ENCODE peak calls at places on chromosomes 11 and 22, in four cellular contexts. K is GM12878, D is HepG2, B is K562. A is an unnamed sample.

GRCh38 chr11:63998558-63999348 is 12.5 kb downstream of the OTUB1 start:
- DNase-seq in K (no peak), D (no peak), B (no peak), A (no peak)

GRCh38 chr11:134854391-134854991 is 442.4 kb upstream of the B3GAT1 start:
- DNase-seq in K (no peak), D (no peak), B (no peak), A (no peak)

GRCh38 chr11:127338380-127339259 is 338.1 kb upstream of the KIRREL3 start:
- DNase-seq in K (no peak), D (no peak), B (no peak), A (no peak)

GRCh38 chr11:62922653-62923371 is 1.6 kb upstream of the CHRM1 start:
- DNase-seq in K (no peak), D (no peak), B (peak), A (no peak)

GRCh38 chr22:30609260-30610185 is 2.5 kb downstream of the TCN2 start:
- DNase-seq in K (peak), D (no peak), B (peak), A (no peak)

GRCh38 chr22:43081968-43082367 is 7.2 kb downstream of the TTLL1 start:
- DNase-seq in K (no peak), D (no peak), B (no peak), A (no peak)

GRCh38 chr22:47192106-47192650 is 429.7 kb downstream of the TBC1D22A start:
- DNase-seq in K (no peak), D (no peak), B (no peak), A (no peak)

GRCh38 chr11:68841718-68842426 is at the start of gene CPT1A:
- DNase-seq in K (no peak), D (no peak), B (peak), A (peak)

GRCh38 chr11:11669447-11669846 is 47.6 kb upstream of the GALNT18 start:
- DNase-seq in K (no peak), D (no peak), B (no peak), A (peak)

GRCh38 chr11:8382436-8383053 is 118.9 kb upstream of the LMO1 start:
- DNase-seq in K (no peak), D (no peak), B (no peak), A (no peak)

GRCh38 chr11:10632483-10632882 is 61.1 kb downstream of the IRAG1 start:
- DNase-seq in K (no peak), D (no peak), B (no peak), A (no peak)

GRCh38 chr11:120601566-120601965 is 90.0 kb downstream of the GRIK4 start:
- DNase-seq in K (no peak), D (no peak), B (no peak), A (no peak)

GRCh38 chr11:77518471-77518870 is 44.6 kb upstream of the PAK1 start:
- DNase-seq in K (no peak), D (no peak), B (no peak), A (no peak)

GRCh38 chr11:12842933-12843636 is 166.0 kb upstream of the RASSF10 start:
- DNase-seq in K (no peak), D (no peak), B (peak), A (peak)

GRCh38 chr11:59158206-59159068 is 13.5 kb upstream of the DTX4 start:
- DNase-seq in K (no peak), D (peak), B (peak), A (peak)

GRCh38 chr11:2899080-2899783 is 13.7 kb upstream of the CDKN1C start:
- DNase-seq in K (no peak), D (no peak), B (no peak), A (no peak)

GRCh38 chr11:132785878-132786277 is 746.4 kb downstream of the OPCML start:
- DNase-seq in K (no peak), D (no peak), B (no peak), A (no peak)

GRCh38 chr11:65489706-65490310 is 9.0 kb upstream of the MALAT1 start:
- DNase-seq in K (no peak), D (peak), B (no peak), A (no peak)

GRCh38 chr11:1281974-1282365 is 27.5 kb downstream of the TOLLIP start:
- DNase-seq in K (no peak), D (no peak), B (no peak), A (no peak)

GRCh38 chr11:1285316-1285744 is 24.1 kb downstream of the TOLLIP start:
- DNase-seq in K (no peak), D (no peak), B (no peak), A (no peak)

GRCh38 chr11:1281326-1281973 is 28.0 kb downstream of the TOLLIP start:
- DNase-seq in K (no peak), D (no peak), B (no peak), A (no peak)

GRCh38 chr11:1283906-1284305 is 25.5 kb downstream of the TOLLIP start:
- DNase-seq in K (no peak), D (no peak), B (no peak), A (no peak)

DNA sequence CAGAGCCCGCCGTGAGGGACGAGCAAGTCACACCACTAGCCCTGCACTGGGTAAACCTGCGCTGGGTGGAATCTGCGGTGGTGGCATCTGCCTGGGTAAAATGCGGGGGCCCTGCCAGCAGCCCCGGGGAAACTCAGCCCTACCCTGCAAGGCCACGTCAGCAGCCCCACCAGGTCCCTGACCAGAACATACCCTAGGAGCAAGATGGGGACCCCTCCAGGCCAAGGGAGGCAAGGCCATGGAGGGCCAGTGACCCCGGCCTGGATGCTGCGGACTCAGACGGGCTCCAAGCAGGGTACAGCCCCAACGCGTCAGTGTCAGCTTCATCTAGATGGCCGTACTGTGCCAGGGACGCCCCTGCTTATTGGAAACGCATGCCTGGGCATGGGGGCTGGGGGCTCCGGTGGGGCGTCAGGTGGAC is 26.3 kb downstream of the TOLLIP start:
- DNase-seq in K (no peak), D (no peak), B (no peak), A (no peak)
- TF ChIP-seq FOXM1 in K (no peak), D (no peak), B (no peak), A (no peak)

DNA sequence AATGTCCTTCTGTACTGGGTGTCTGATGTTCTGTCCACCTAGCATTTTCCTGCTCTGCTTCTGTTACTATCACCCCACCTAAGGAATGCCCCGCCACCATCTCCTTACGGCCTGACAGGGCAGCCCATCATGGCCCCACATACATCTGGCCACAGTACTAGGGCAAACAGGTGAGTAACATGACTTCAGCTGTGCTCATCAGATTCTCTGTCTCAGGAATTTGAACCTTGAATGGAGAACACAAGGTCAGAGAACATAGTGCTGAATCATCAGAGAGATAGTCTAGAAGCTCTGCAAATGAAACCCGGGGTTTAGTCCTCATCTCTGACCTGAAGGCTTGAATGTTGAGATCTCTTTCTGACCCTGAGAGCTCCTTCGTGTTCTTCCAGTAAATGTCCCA is 32.4 kb downstream of the ZC3H12C start:
- DNase-seq in K (no peak), D (peak), B (no peak), A (no peak)
- TF ChIP-seq FOXK2 in K (no peak), D (no peak), B (no peak), A (no peak)

GRCh38 chr11:75272821-75273301 is 32.3 kb downstream of the TPBGL start:
- DNase-seq in K (no peak), D (no peak), B (no peak), A (no peak)
- TF ChIP-seq FOXM1 in K (no peak), D (no peak), B (no peak), A (no peak)

DNA sequence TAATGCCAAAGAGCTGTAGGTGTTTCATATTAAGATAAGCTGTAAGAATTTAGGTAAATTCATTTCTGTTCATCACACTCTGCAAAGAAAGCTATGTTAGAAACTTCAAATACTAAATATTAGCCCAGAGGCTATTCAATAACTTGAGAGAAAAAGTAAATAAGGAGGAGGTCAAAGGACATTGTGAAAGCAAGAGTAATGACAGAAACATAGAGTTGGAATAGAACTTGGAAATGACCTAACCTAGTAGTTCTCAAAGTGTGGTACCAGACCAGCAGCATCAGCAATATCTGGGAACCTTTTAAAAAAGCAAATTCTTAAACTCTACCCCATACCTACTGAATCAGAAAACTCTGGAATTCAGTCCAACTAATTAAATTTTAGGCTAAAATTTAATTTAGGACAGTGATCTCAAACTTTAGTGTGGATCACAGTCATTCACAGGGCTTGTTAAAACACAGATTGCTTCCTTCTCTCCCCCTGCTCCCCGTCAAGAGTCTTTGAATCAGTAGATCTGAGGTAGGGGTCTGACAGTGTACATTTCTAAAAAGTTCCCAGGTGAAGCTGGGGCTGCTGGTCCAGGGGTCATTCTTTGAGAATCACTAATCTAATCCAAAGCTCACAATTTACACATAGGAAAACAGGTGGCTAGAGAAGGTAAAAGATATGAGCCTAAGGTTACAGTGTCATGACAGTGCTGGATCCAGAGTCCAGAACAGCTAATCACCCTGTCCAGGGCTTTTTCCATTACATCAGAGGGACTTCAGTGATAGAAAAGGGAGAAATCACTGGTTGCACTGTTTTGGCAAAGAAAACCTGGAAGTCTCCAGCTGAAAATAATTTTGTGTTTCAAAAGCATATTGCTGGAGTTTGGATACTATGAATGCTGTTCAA is 241.1 kb downstream of the SOX6 start:
- DNase-seq in K (no peak), D (peak), B (no peak), A (no peak)
- TF ChIP-seq FOXK2 in K (no peak), D (peak), B (no peak), A (no peak)

DNA sequence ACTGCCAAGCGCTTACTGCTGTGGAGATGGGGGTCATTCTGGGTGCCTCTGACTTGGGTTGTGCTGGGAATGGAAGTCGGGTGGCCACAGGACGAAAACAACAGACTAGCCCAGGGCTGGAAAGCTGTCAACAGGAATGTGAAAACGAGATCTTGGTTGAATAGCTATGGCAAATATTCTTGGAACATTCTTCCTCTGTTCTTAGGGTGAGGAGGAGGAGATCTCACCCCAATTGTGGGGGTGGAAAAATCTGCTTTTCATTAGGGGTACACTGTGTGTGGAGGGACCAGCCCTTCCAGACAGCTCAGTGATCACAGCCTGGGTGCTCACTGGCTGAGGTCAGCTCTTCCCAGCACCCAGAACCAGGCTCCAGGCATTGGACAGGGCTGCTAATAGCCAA is 52.0 kb upstream of the PRSS23 start:
- DNase-seq in K (no peak), D (no peak), B (no peak), A (no peak)
- TF ChIP-seq FOXM1 in K (no peak), D (no peak), B (no peak), A (no peak)

DNA sequence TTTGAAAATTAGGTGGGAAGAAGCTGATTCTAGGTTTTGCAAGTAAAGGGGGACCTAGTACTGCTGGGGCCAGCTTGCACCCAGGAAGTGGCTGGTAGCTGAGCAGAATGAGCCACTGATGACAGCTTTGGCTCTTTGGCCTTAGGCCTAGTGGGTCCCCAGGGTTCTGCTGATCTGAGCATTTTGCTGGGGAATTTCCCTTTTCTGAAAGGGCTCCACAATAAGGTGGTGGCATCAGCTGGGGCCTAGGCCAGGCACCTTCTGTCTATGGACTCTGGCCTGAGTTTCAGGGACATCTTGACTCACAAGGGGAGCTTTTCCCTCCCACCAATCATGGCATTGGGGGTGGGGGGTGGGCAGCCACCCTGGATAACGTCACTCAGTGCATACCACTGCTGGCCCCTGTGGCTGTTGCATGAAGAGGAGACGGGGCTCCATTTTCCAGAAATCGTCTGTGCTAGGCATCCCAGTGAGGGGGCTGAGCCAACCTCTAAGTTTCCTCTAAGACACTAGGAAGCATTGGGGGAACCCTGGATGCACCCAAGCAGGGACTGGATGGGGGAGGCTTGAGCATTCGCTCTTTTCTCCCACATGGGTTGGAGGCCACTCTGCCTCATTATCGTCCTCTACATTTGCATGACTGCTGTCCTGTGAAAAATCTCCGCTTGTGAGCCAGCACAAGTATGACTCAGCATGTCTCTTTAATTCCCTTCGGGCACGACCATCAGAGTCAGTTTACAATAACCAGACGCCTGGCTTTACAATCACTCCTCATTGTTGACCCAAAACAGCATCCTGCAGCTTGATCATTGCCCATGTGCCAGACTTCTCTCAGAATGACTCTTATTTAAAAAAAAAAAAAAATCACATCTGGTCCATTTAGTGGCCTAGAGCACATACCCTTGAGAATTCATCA is 145.0 kb upstream of the THY1 start:
- DNase-seq in K (peak), D (no peak), B (no peak), A (no peak)
- TF ChIP-seq FOXK2 in K (no peak), D (no peak), B (no peak), A (no peak)

GRCh38 chr22:32702421-32702820 is 99.1 kb upstream of the TIMP3 start:
- DNase-seq in K (no peak), D (no peak), B (no peak), A (no peak)

GRCh38 chr22:32699686-32700085 is 101.8 kb upstream of the TIMP3 start:
- DNase-seq in K (no peak), D (no peak), B (no peak), A (no peak)

GRCh38 chr22:32698926-32699619 is 102.4 kb upstream of the TIMP3 start:
- DNase-seq in K (no peak), D (no peak), B (no peak), A (no peak)

GRCh38 chr22:32701021-32701420 is 100.5 kb upstream of the TIMP3 start:
- DNase-seq in K (no peak), D (no peak), B (no peak), A (no peak)

DNA sequence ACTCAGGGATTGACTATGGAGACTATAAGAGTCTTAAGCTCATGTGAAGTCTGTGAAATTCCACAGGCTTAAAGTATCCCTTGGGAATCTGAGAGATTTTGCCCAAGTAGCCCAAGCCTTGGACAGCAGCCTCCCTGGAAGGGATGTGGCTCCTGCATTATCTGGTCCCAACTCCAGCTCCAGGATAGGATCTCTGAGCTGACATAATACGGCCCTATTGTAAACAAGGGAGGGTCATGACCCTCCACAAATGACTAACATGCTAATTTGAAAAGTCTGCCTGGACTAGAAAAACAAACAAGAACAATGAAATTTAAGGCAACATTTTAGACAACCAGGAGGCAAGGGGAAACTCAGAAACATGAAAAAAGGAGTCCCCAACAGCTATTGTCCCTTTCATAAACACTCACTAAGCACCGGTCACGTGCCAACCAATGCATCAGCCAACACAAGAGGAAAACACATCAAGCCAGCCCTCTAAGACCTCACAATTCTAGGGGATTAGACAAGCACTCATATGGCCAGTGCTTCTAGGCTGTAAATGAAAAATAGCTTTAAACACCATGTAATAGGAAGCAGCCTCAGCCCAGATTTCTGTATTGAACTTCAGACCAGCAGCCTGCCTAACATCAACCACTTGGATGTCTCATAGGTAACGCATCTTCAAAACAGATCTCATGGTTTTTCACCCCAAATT is 101.2 kb upstream of the TIMP3 start:
- DNase-seq in K (no peak), D (peak), B (no peak), A (no peak)
- TF ChIP-seq FOXM1 in K (no peak), D (no peak), B (no peak), A (no peak)

GRCh38 chr11:125229006-125229405 is 64.5 kb downstream of the PKNOX2 start:
- DNase-seq in K (no peak), D (no peak), B (no peak), A (no peak)
- TF ChIP-seq FOXK2 in K (no peak), D (no peak), B (no peak), A (no peak)

GRCh38 chr22:49983148-49984042 is 22.8 kb downstream of the PIM3 start:
- DNase-seq in K (no peak), D (no peak), B (no peak), A (no peak)
- TF ChIP-seq FOXM1 in K (no peak), D (no peak), B (no peak), A (no peak)

A was measured in HEK293T.